ENCODE peak calls at places on chromosomes 12 and 14, in five cellular contexts. D is kidney; O is pancreas; X is effector memory CD4-positive, alpha-beta T cell; I is aorta. T is an unnamed sample.

GRCh38 chr12:47080725-47081502 is 1.2 kb upstream of the AMIGO2 start:
- DNase-seq in D (peak; percentile 85), O (peak; percentile 49), X (peak; percentile 32), I (peak; percentile 88), T (peak; percentile 72)

GRCh38 chr14:50985124-50985815 is 41.0 kb upstream of the PYGL start:
- DNase-seq in D (no peak), O (no peak), X (no peak), I (no peak), T (no peak)

GRCh38 chr12:130063866-130064265 is 98.4 kb upstream of the FZD10 start:
- DNase-seq in D (no peak), O (no peak), X (no peak), I (no peak), T (no peak)

GRCh38 chr14:74293621-74294020 is 9.1 kb downstream of the ABCD4 start:
- DNase-seq in D (no peak), O (no peak), X (no peak), I (peak; percentile 14), T (no peak)

GRCh38 chr12:44874981-44875416 is 1.1 kb downstream of the NELL2 start:
- DNase-seq in D (no peak), O (no peak), X (no peak), I (peak; percentile 56), T (no peak)

GRCh38 chr14:99125113-99125512 is 146.9 kb downstream of the BCL11B start:
- DNase-seq in D (no peak), O (no peak), X (no peak), I (no peak), T (no peak)

GRCh38 chr12:72219937-72220336 is 52.2 kb upstream of the TRHDE start:
- DNase-seq in D (no peak), O (no peak), X (no peak), I (no peak), T (no peak)

GRCh38 chr12:11778703-11779102 is 129.2 kb downstream of the ETV6 start:
- DNase-seq in D (no peak), O (no peak), X (no peak), I (no peak), T (no peak)

GRCh38 chr12:90953956-90954421 is 987 bp downstream of the CCER1 start:
- DNase-seq in D (peak; percentile 70), O (no peak), X (no peak), I (no peak), T (no peak)

GRCh38 chr14:61438860-61439765 is 117.7 kb downstream of the PRKCH start:
- DNase-seq in D (peak; percentile 73), O (peak; percentile 53), X (peak; percentile 23), I (no peak), T (no peak)

GRCh38 chr14:77709412-77709811 is 1.5 kb downstream of the SLIRP start:
- DNase-seq in D (no peak), O (no peak), X (no peak), I (no peak), T (no peak)
- H3K27ac ChIP-seq in D (no peak overlapping the region), O (no peak overlapping the region), X (no peak overlapping the region), I (no peak overlapping the region), T (no peak overlapping the region)

GRCh38 chr14:96286251-96286650 is 30.2 kb downstream of the BDKRB1 start:
- DNase-seq in D (no peak), O (no peak), X (no peak), I (no peak), T (no peak)

GRCh38 chr14:96285667-96286066 is 29.7 kb downstream of the BDKRB1 start:
- DNase-seq in D (no peak), O (no peak), X (no peak), I (no peak), T (no peak)

GRCh38 chr14:96281486-96281885 is 25.5 kb downstream of the BDKRB1 start:
- DNase-seq in D (no peak), O (no peak), X (no peak), I (no peak), T (no peak)

GRCh38 chr14:96284430-96284829 is 28.4 kb downstream of the BDKRB1 start:
- DNase-seq in D (no peak), O (no peak), X (no peak), I (no peak), T (no peak)

GRCh38 chr14:96284008-96284407 is 28.0 kb downstream of the BDKRB1 start:
- DNase-seq in D (no peak), O (no peak), X (no peak), I (no peak), T (no peak)
- H3K27ac ChIP-seq in D (no peak overlapping the region), O (peak overlapping the region; percentile 69), X (no peak overlapping the region), I (no peak overlapping the region), T (no peak overlapping the region)

GRCh38 chr12:124352839-124353238 is 57.9 kb downstream of the RFLNA start:
- DNase-seq in D (peak; percentile 81), O (no peak), X (no peak), I (no peak), T (peak; percentile 45)
- H3K27ac ChIP-seq in D (no peak overlapping the region), O (no peak overlapping the region), X (no peak overlapping the region), I (no peak overlapping the region), T (no peak overlapping the region)

GRCh38 chr12:121427556-121428055 is 27.7 kb downstream of the RNF34 start:
- DNase-seq in D (no peak), O (no peak), X (no peak), I (no peak), T (no peak)
- H3K27ac ChIP-seq in D (no peak overlapping the region), O (no peak overlapping the region), X (no peak overlapping the region), I (no peak overlapping the region), T (no peak overlapping the region)

GRCh38 chr12:8037046-8037663 is 4.6 kb downstream of the FOXJ2 start:
- DNase-seq in D (no peak), O (no peak), X (no peak), I (no peak), T (no peak)
- H3K27ac ChIP-seq in D (no peak overlapping the region), O (peak overlapping the region; percentile 57), X (no peak overlapping the region), I (peak overlapping the region; percentile 61), T (no peak overlapping the region)

GRCh38 chr12:109519787-109520186 is 42.4 kb downstream of the UBE3B start:
- DNase-seq in D (no peak), O (no peak), X (no peak), I (no peak), T (no peak)

GRCh38 chr12:109517619-109518018 is 40.2 kb downstream of the UBE3B start:
- DNase-seq in D (no peak), O (no peak), X (no peak), I (no peak), T (no peak)

GRCh38 chr12:109523504-109523903 is 46.1 kb downstream of the UBE3B start:
- DNase-seq in D (no peak), O (no peak), X (no peak), I (no peak), T (no peak)

GRCh38 chr12:109523071-109523470 is 45.6 kb downstream of the UBE3B start:
- DNase-seq in D (no peak), O (no peak), X (no peak), I (peak; percentile 54), T (no peak)

DNA sequence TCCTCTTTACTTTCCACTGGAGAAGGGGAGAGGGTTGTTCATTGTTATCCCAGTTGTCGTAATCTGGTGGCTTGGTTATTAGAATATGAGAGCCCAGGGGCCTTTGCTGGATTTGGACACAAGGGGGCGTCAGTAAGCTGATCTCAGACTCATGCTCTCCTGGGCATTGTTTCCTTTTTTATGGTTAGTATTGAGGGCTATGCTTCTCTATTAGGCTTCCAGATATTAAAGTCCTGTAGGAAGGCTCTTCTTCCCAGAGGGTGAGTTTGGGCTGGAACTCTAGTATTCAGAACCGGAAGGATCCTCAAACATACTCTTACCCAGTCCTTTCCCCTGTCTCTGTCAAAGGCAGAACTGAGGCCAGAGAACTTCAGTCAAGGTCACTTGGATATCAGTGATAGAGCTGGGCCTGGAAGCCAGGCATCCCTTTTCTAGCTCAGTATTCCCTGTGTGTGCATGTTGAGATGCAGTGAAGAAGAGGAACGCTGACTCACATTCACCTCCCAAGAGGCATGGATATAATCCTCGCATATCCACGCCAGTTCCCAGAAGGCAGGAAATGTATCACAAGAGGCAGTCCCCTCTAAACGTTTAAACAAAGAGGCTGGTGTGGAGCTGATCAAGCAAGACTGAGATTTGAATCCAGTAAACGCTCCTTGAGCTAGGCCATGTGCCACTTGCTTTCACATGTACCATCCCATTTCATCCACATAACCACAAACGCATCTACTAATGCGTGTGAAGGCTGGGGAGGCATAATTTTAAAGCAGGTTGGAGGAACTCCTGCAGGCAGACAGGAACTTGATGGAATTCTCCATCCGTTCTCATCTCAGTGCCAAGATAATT is 41.6 kb downstream of the UBE3B start:
- DNase-seq in D (no peak), O (peak; percentile 29), X (no peak), I (no peak), T (peak; percentile 74)
- H3K27ac ChIP-seq in D (no peak overlapping the region), O (peak overlapping the region; percentile 14), X (no peak overlapping the region), I (no peak overlapping the region), T (peak overlapping the region; percentile 51)